ENCODE peak calls at places on chromosomes 7 and 10, in seven cellular contexts. F, P, V, G, T, I and E are unnamed samples.

GRCh38 chr7:3042861-3043489 is 692 bp downstream of the CARD11 start:
- DNase-seq in I (no peak), G (peak), F (no peak), T (no peak), V (no peak), P (no peak), E (no peak)

GRCh38 chr7:43572516-43573049 is 10.3 kb upstream of the STK17A start:
- DNase-seq in V (no peak), T (peak), P (no peak), G (no peak), F (peak), I (peak), E (peak)

GRCh38 chr10:86962136-86962980 is 4.0 kb downstream of the SNCG start:
- DNase-seq in G (no peak), P (no peak), T (no peak), V (no peak), F (no peak), I (no peak), E (no peak)

GRCh38 chr7:36084485-36085091 is 68.5 kb upstream of the EEPD1 start:
- DNase-seq in P (peak), V (peak), T (peak), I (peak), F (no peak), G (peak), E (peak)

GRCh38 chr7:44287488-44288380 is 37.7 kb downstream of the CAMK2B start:
- DNase-seq in V (no peak), G (no peak), I (no peak), T (no peak), F (no peak), P (no peak), E (no peak)

GRCh38 chr7:149690688-149691446 is 82.5 kb downstream of the ZNF467 start:
- DNase-seq in G (peak), P (peak), I (peak), F (peak), T (peak), V (peak), E (peak)

GRCh38 chr10:103787251-103787816 is 68.0 kb downstream of the SH3PXD2A start:
- DNase-seq in G (no peak), V (no peak), I (no peak), T (no peak), F (peak), P (no peak), E (no peak)

GRCh38 chr7:44193011-44193802 is 4.0 kb upstream of the GCK start:
- DNase-seq in T (no peak), F (no peak), I (no peak), V (no peak), G (no peak), P (no peak), E (no peak)

GRCh38 chr10:53899463-53899862 is 901.6 kb downstream of the PCDH15 start:
- DNase-seq in I (no peak), V (no peak), T (no peak), F (no peak), G (no peak), P (no peak), E (no peak)

GRCh38 chr10:78236416-78237015 is 202.9 kb downstream of the RPS24 start:
- DNase-seq in F (no peak), P (no peak), G (no peak), T (no peak), V (no peak), I (no peak), E (no peak)

GRCh38 chr7:44177570-44178131 is 11.6 kb downstream of the GCK start:
- DNase-seq in V (no peak), F (peak), T (peak), G (no peak), I (no peak), P (no peak), E (peak)

GRCh38 chr7:123355576-123356195 is 155.9 kb upstream of the SLC13A1 start:
- DNase-seq in T (no peak), I (no peak), F (no peak), P (peak), G (no peak), V (no peak), E (peak)

DNA sequence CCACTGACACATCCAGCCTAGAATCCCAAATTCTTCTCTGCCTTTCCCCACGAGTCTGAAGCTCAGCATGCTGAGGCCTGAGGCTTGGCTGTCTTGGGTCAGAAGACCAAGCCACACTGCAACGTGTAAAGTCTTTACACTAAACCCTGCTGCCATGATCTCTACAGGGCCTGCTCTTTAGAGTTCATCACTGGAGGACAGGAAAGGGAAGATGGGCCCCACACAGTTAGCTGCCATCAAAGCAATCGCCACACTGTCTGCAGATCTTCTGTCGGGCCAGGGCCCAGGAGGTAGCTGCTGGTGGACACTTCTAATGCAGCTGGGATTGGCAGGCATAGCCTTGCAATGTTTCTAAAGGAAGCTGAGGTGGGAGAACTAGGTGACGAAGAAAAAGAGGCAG is 8.4 kb upstream of the TECTB start:
- DNase-seq in I (no peak), F (no peak), V (no peak), P (no peak), G (no peak), T (no peak), E (no peak)
- TF ChIP-seq CTCF in I (no peak), F (no peak), V (no peak), P (no peak), G (no peak), T (no peak), E (no peak)

GRCh38 chr10:113679463-113680171 is at the start of gene CASP7:
- DNase-seq in F (peak), P (peak), V (peak), T (peak), G (peak), I (no peak), E (peak)
- TF ChIP-seq CTCF in F (no peak), P (no peak), V (no peak), T (no peak), G (no peak), I (no peak), E (no peak)

DNA sequence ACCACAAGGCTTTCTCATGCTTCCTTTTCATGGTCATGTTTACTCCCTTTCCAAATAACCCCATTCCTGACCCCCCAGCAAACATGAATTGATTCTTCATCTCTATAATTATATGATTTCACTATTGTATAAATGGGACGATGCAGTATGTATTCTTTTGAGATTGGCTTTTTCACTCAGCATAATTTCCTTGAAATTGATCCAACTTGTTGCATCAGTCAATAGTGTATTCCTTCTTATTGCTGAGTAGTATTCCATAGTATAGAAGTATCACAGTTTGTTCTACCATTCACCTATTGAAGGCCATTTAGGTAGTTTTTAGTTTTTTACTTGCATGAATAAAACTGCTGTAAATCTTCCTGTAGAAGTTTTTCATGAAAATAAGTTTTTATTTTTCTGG is 264.7 kb downstream of the BAMBI start:
- DNase-seq in P (no peak), V (no peak), G (no peak), F (no peak), I (no peak), T (no peak), E (no peak)
- TF ChIP-seq CTCF in P (no peak), V (no peak), G (no peak), F (no peak), I (no peak), T (no peak), E (no peak)

DNA sequence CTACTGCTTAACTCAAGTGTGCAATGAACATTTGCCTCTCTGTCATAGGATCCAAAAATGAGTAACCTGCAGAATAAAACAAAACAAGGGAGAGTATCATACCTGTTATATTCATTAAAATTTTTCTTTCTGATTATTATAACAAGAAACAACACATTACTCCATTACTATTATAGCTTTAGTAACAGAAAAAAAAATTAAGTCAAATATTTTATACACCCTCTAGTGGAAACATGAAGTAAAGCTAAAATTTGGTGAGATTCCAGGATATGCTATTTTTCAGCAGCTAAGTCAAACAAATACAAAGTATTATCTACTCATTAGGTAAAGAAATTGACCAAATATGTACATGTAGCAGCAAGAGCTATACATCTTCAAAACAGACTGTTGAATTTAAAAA is 56.3 kb downstream of the PDZD8 start:
- DNase-seq in F (peak), V (no peak), I (no peak), T (peak), G (no peak), P (no peak), E (no peak)
- TF ChIP-seq CTCF in F (peak), V (no peak), I (peak), T (no peak), G (no peak), P (peak), E (peak)

GRCh38 chr7:95794917-95795515 is 22.7 kb downstream of the DYNC1I1 start:
- DNase-seq in T (peak), G (no peak), P (no peak), F (peak), I (no peak), V (no peak), E (peak)
- TF ChIP-seq CTCF in T (peak), G (peak), P (peak), F (peak), I (peak), V (no peak), E (peak)

GRCh38 chr10:92880233-92880861 is 32.0 kb downstream of the EXOC6 start:
- DNase-seq in T (peak), G (no peak), I (peak), F (peak), V (no peak), P (no peak), E (peak)
- TF ChIP-seq CTCF in T (peak), G (peak), I (peak), F (peak), V (peak), P (peak), E (peak)